ENCODE peak calls at places on chromosomes 11 and 22, in seven cellular contexts. One of them, this sample, is unnamed.

GRCh38 chr22:19546680-19547079 is 22.5 kb upstream of the CLDN5 start:
- DNase-seq in activated CD8-positive, alpha-beta T cell treated with anti-CD3 and anti-CD28 coated beads for 36 hours: no peak
- DNase-seq in T-cell: no peak
- DNase-seq in K562: no peak
- DNase-seq in kidney epithelial cell: no peak
- DNase-seq in activated gamma-delta T cell: no peak
- DNase-seq in endodermal cell: no peak
- DNase-seq in this sample: no peak

GRCh38 chr11:61814958-61815789 is 1.6 kb downstream of the FADS1 start:
- DNase-seq in activated CD8-positive, alpha-beta T cell treated with anti-CD3 and anti-CD28 coated beads for 36 hours: peak
- DNase-seq in T-cell: peak
- DNase-seq in K562: peak
- DNase-seq in kidney epithelial cell: peak
- DNase-seq in activated gamma-delta T cell: peak
- DNase-seq in endodermal cell: peak
- DNase-seq in this sample: peak

GRCh38 chr11:20609727-20610707 is 10.6 kb downstream of the SLC6A5 start:
- DNase-seq in activated CD8-positive, alpha-beta T cell treated with anti-CD3 and anti-CD28 coated beads for 36 hours: peak
- DNase-seq in T-cell: no peak
- DNase-seq in K562: peak
- DNase-seq in kidney epithelial cell: peak
- DNase-seq in activated gamma-delta T cell: no peak
- DNase-seq in endodermal cell: peak
- DNase-seq in this sample: peak

GRCh38 chr11:134978388-134979088 is 566.5 kb upstream of the B3GAT1 start:
- DNase-seq in activated CD8-positive, alpha-beta T cell treated with anti-CD3 and anti-CD28 coated beads for 36 hours: peak
- DNase-seq in T-cell: no peak
- DNase-seq in K562: peak
- DNase-seq in kidney epithelial cell: no peak
- DNase-seq in activated gamma-delta T cell: no peak
- DNase-seq in endodermal cell: peak
- DNase-seq in this sample: no peak

GRCh38 chr11:73187854-73188253 is 30.2 kb upstream of the P2RY2 start:
- DNase-seq in activated CD8-positive, alpha-beta T cell treated with anti-CD3 and anti-CD28 coated beads for 36 hours: no peak
- DNase-seq in T-cell: no peak
- DNase-seq in K562: no peak
- DNase-seq in kidney epithelial cell: no peak
- DNase-seq in activated gamma-delta T cell: no peak
- DNase-seq in endodermal cell: peak
- DNase-seq in this sample: no peak

GRCh38 chr22:19817561-19818263 is 37.0 kb downstream of the GNB1L start:
- DNase-seq in activated CD8-positive, alpha-beta T cell treated with anti-CD3 and anti-CD28 coated beads for 36 hours: no peak
- DNase-seq in T-cell: no peak
- DNase-seq in K562: no peak
- DNase-seq in kidney epithelial cell: no peak
- DNase-seq in activated gamma-delta T cell: no peak
- DNase-seq in endodermal cell: peak
- DNase-seq in this sample: no peak

GRCh38 chr11:61787928-61788491 is 4.4 kb downstream of the TMEM258 start:
- DNase-seq in activated CD8-positive, alpha-beta T cell treated with anti-CD3 and anti-CD28 coated beads for 36 hours: peak
- DNase-seq in T-cell: no peak
- DNase-seq in K562: peak
- DNase-seq in kidney epithelial cell: no peak
- DNase-seq in activated gamma-delta T cell: no peak
- DNase-seq in endodermal cell: peak
- DNase-seq in this sample: no peak

GRCh38 chr11:10539339-10539738 is 1.6 kb downstream of the RNF141 start:
- DNase-seq in activated CD8-positive, alpha-beta T cell treated with anti-CD3 and anti-CD28 coated beads for 36 hours: no peak
- DNase-seq in T-cell: no peak
- DNase-seq in K562: no peak
- DNase-seq in kidney epithelial cell: no peak
- DNase-seq in activated gamma-delta T cell: no peak
- DNase-seq in endodermal cell: no peak
- DNase-seq in this sample: no peak

GRCh38 chr11:119641991-119642745 is 86.8 kb downstream of the NECTIN1 start:
- DNase-seq in activated CD8-positive, alpha-beta T cell treated with anti-CD3 and anti-CD28 coated beads for 36 hours: peak
- DNase-seq in T-cell: no peak
- DNase-seq in K562: peak
- DNase-seq in kidney epithelial cell: no peak
- DNase-seq in activated gamma-delta T cell: no peak
- DNase-seq in endodermal cell: peak
- DNase-seq in this sample: no peak

GRCh38 chr11:124174001-124174400 is 9.1 kb upstream of the OR10D3 start:
- DNase-seq in activated CD8-positive, alpha-beta T cell treated with anti-CD3 and anti-CD28 coated beads for 36 hours: no peak
- DNase-seq in T-cell: no peak
- DNase-seq in K562: peak
- DNase-seq in kidney epithelial cell: peak
- DNase-seq in activated gamma-delta T cell: no peak
- DNase-seq in endodermal cell: peak
- DNase-seq in this sample: no peak

This sample was measured in prostate gland.